ENCODE peak calls at places on chromosomes 4 and X, in four cellular contexts. E, J, K and U are unnamed samples.

GRCh38 chrX:74382613-74383012 is 38.7 kb upstream of the SLC16A2 start:
- DNase-seq in E (peak), J (peak), K (peak), U (peak)

GRCh38 chr4:43987331-43987944 is 461.2 kb downstream of the KCTD8 start:
- DNase-seq in E (no peak), K (no peak), J (no peak), U (no peak)

GRCh38 chr4:155889036-155889793 is 14.3 kb upstream of the TDO2 start:
- DNase-seq in J (peak), E (no peak), K (peak), U (no peak)

GRCh38 chr4:84583871-84584373 is 995 bp downstream of the CDS1 start:
- DNase-seq in E (no peak), K (peak), J (no peak), U (no peak)

GRCh38 chr4:154868423-154869194 is 87.5 kb downstream of the RBM46 start:
- DNase-seq in E (no peak), J (no peak), K (no peak), U (no peak)

GRCh38 chrX:3181846-3182245 is 140.6 kb downstream of the ARSF start:
- DNase-seq in J (peak), K (no peak), E (no peak), U (no peak)

GRCh38 chrX:20471483-20471882 is 204.8 kb upstream of the RPS6KA3 start:
- DNase-seq in K (no peak), J (no peak), E (no peak), U (no peak)

GRCh38 chrX:42490111-42490510 is 287.9 kb downstream of the PPP1R2C start:
- DNase-seq in K (no peak), E (no peak), J (no peak), U (no peak)

GRCh38 chr4:38327174-38327573 is 336.8 kb upstream of the KLF3 start:
- DNase-seq in K (no peak), E (no peak), J (no peak), U (no peak)